ENCODE peak calls at places on chromosomes 11 and 22, in nine cellular contexts. K, Q, R, H, U, G, B, E and A are unnamed samples.
A peak's percentile ranks its signal among the peaks of the same experiment; 100 is the strongest.

GRCh38 chr11:44300881-44301855 is 8.8 kb downstream of the ALX4 start:
- DNase-seq in U (peak; percentile 17), K (peak; percentile 78), R (no peak), G (no peak), B (no peak), E (no peak), Q (peak; percentile 50), H (no peak), A (peak; percentile 33)

GRCh38 chr11:69820441-69820840 is 1.2 kb upstream of the FGF3 start:
- DNase-seq in B (no peak), U (no peak), K (no peak), H (no peak), G (no peak), Q (no peak), E (no peak), R (no peak), A (no peak)

GRCh38 chr11:13784848-13785247 is 116.4 kb downstream of the FAR1 start:
- DNase-seq in R (no peak), U (no peak), Q (no peak), K (no peak), E (no peak), G (no peak), H (no peak), B (no peak), A (no peak)

GRCh38 chr11:958101-958500 is 32.4 kb downstream of the AP2A2 start:
- DNase-seq in E (no peak), U (peak; percentile 36), K (no peak), Q (no peak), G (no peak), R (no peak), B (no peak), H (no peak), A (no peak)

GRCh38 chr22:27879923-27880322 is 39.1 kb downstream of the PITPNB start:
- DNase-seq in E (no peak), R (no peak), G (no peak), Q (peak; percentile 30), K (peak; percentile 11), B (peak; percentile 76), H (peak; percentile 33), U (peak; percentile 44), A (peak; percentile 23)

GRCh38 chr11:19777342-19778102 is 64.9 kb downstream of the NAV2 start:
- DNase-seq in R (no peak), Q (peak; percentile 76), H (peak; percentile 41), K (peak; percentile 72), U (peak; percentile 90), E (peak; percentile 45), G (no peak), B (peak; percentile 62), A (no peak)

GRCh38 chr22:33006220-33006954 is 51.8 kb downstream of the SYN3 start:
- DNase-seq in U (no peak), H (no peak), K (no peak), Q (no peak), G (no peak), R (no peak), E (no peak), B (no peak), A (no peak)

GRCh38 chr11:18706330-18707243 is 8.0 kb downstream of the TMEM86A start:
- DNase-seq in H (no peak), G (no peak), K (no peak), R (no peak), B (peak; percentile 26), U (peak; percentile 63), E (no peak), Q (peak; percentile 36), A (no peak)

GRCh38 chr11:8649361-8649760 is 33.1 kb downstream of the TRIM66 start:
- DNase-seq in H (no peak), Q (peak; percentile 67), B (peak; percentile 87), K (peak; percentile 78), G (no peak), R (no peak), U (peak; percentile 43), E (no peak), A (peak; percentile 31)

GRCh38 chr11:64364435-64364834 is 5.5 kb downstream of the RPS6KA4 start:
- DNase-seq in Q (no peak), E (no peak), R (no peak), U (no peak), K (no peak), H (no peak), G (no peak), B (no peak), A (no peak)

GRCh38 chr11:127890026-127890611 is 697.2 kb downstream of the ETS1 start:
- DNase-seq in Q (peak; percentile 9), R (no peak), G (no peak), H (no peak), B (peak; percentile 80), E (no peak), K (no peak), U (no peak), A (no peak)

GRCh38 chr11:79686703-79687419 is 246.0 kb upstream of the TENM4 start:
- DNase-seq in G (no peak), Q (no peak), B (no peak), E (no peak), K (no peak), H (no peak), R (no peak), U (peak; percentile 53), A (no peak)

GRCh38 chr11:33444835-33445594 is 187.8 kb downstream of the HIPK3 start:
- DNase-seq in Q (peak; percentile 18), B (peak; percentile 35), R (no peak), H (no peak), G (no peak), U (no peak), E (no peak), K (no peak), A (peak; percentile 11)

GRCh38 chr11:125901872-125902271 is 1.1 kb downstream of the PUS3 start:
- DNase-seq in U (no peak), Q (no peak), G (no peak), H (no peak), K (no peak), B (no peak), R (no peak), E (no peak), A (no peak)

GRCh38 chr11:61477126-61477525 is 31.4 kb upstream of the LRRC10B start:
- DNase-seq in Q (no peak), R (no peak), U (no peak), G (no peak), E (no peak), H (no peak), K (no peak), B (peak; percentile 62), A (no peak)

GRCh38 chr11:6737872-6738466 is 33.8 kb downstream of the OR2AG2 start:
- DNase-seq in U (peak; percentile 60), H (no peak), R (no peak), Q (peak; percentile 32), E (no peak), G (peak; percentile 66), B (peak; percentile 59), K (peak; percentile 65), A (peak; percentile 10)

GRCh38 chr11:8709002-8709672 is 26.5 kb downstream of the RPL27A start:
- DNase-seq in B (peak; percentile 58), Q (peak; percentile 81), E (no peak), G (no peak), K (no peak), H (no peak), U (no peak), R (no peak), A (peak; percentile 90)

GRCh38 chr11:118841469-118842222 is 42.0 kb upstream of the CXCR5 start:
- DNase-seq in R (no peak), Q (no peak), U (no peak), K (no peak), H (no peak), E (no peak), G (peak; percentile 55), B (no peak), A (no peak)

GRCh38 chr11:86230921-86231320 is 13.6 kb upstream of the EED start:
- DNase-seq in B (peak; percentile 79), E (no peak), G (no peak), K (peak; percentile 7), U (peak; percentile 35), R (no peak), Q (peak; percentile 3), H (no peak), A (no peak)

GRCh38 chr11:62879554-62879953 is 1.1 kb upstream of the SLC3A2 start:
- DNase-seq in H (no peak), B (peak; percentile 52), Q (no peak), K (no peak), E (no peak), U (no peak), R (no peak), G (no peak), A (peak; percentile 88)

GRCh38 chr11:61151545-61152252 is 9.5 kb downstream of the VPS37C start:
- DNase-seq in G (no peak), Q (no peak), K (no peak), R (no peak), U (no peak), B (no peak), H (no peak), E (no peak), A (no peak)

GRCh38 chr11:27582686-27583085 is 76.1 kb upstream of the LIN7C start:
- DNase-seq in K (no peak), E (no peak), H (no peak), B (no peak), Q (no peak), U (no peak), R (no peak), G (no peak), A (no peak)

GRCh38 chr11:12802418-12803085 is 128.3 kb downstream of the TEAD1 start:
- DNase-seq in G (no peak), Q (peak; percentile 93), K (peak; percentile 94), U (peak; percentile 100), R (peak; percentile 81), E (no peak), H (peak; percentile 91), B (peak; percentile 48), A (peak; percentile 29)

GRCh38 chr22:45686004-45686403 is 14.4 kb downstream of the ATXN10 start:
- DNase-seq in H (no peak), E (no peak), U (no peak), R (no peak), Q (no peak), G (no peak), K (no peak), B (peak; percentile 72), A (peak; percentile 33)

GRCh38 chr22:39638958-39639357 is 68.4 kb downstream of the CACNA1I start:
- DNase-seq in Q (no peak), G (no peak), R (no peak), H (no peak), B (peak; percentile 20), E (no peak), K (no peak), U (no peak), A (no peak)

GRCh38 chr22:19060356-19061009 is 61.7 kb downstream of the DGCR2 start:
- DNase-seq in E (no peak), R (no peak), Q (peak; percentile 33), U (no peak), B (peak; percentile 41), G (peak; percentile 26), H (no peak), K (peak; percentile 35), A (no peak)

GRCh38 chr22:38345782-38346181 is 28.5 kb upstream of the CSNK1E start:
- DNase-seq in U (no peak), G (no peak), R (no peak), H (no peak), E (no peak), K (no peak), Q (no peak), B (no peak), A (no peak)

GRCh38 chr11:101944896-101945295 is 28.6 kb upstream of the ANGPTL5 start:
- DNase-seq in G (no peak), E (no peak), H (no peak), Q (no peak), B (no peak), U (no peak), R (no peak), K (no peak), A (no peak)

GRCh38 chr22:21947040-21948014 is 5.3 kb downstream of the PPM1F start:
- DNase-seq in H (no peak), E (no peak), K (peak; percentile 40), R (peak; percentile 29), B (peak; percentile 75), G (no peak), U (peak; percentile 15), Q (peak; percentile 43), A (no peak)

GRCh38 chr22:42891008-42891407 is 33.9 kb upstream of the ARFGAP3 start:
- DNase-seq in U (no peak), B (no peak), R (no peak), E (no peak), K (no peak), Q (no peak), G (no peak), H (no peak), A (no peak)

GRCh38 chr11:118436639-118437045 is 350 bp downstream of the KMT2A start:
- DNase-seq in G (peak; percentile 75), K (no peak), E (no peak), Q (peak; percentile 40), U (peak; percentile 25), B (peak; percentile 69), R (peak; percentile 48), H (no peak), A (peak; percentile 32)